ENCODE peak calls at places on chromosomes 11 and 22, in four cellular contexts. J, P, M and K are unnamed samples.

GRCh38 chr11:2548596-2548995 is 103.8 kb downstream of the KCNQ1 start:
- DNase-seq in J (no peak), P (no peak), M (no peak), K (no peak)

GRCh38 chr11:1335811-1336761 is 26.7 kb upstream of the TOLLIP start:
- DNase-seq in J (peak), P (no peak), M (peak), K (no peak)

GRCh38 chr11:17986007-17986710 is 26.7 kb downstream of the SERGEF start:
- DNase-seq in J (no peak), P (no peak), M (no peak), K (no peak)

GRCh38 chr22:49838771-49839717 is 11.4 kb upstream of the BRD1 start:
- DNase-seq in J (no peak), P (peak), M (no peak), K (peak)

GRCh38 chr11:87369888-87370287 is 332.2 kb downstream of the TMEM135 start:
- DNase-seq in J (no peak), P (no peak), M (no peak), K (no peak)

GRCh38 chr11:117410861-117411725 is 83.4 kb downstream of the CEP164 start:
- DNase-seq in J (no peak), P (no peak), M (no peak), K (no peak)

GRCh38 chr11:103988595-103988969 is 47.9 kb upstream of the DDI1 start:
- DNase-seq in J (no peak), P (no peak), M (no peak), K (no peak)

GRCh38 chr11:116927163-116927772 is 89.8 kb upstream of the APOA1 start:
- DNase-seq in J (no peak), P (no peak), M (no peak), K (no peak)

GRCh38 chr11:116887909-116888556 is 50.6 kb upstream of the APOA1 start:
- DNase-seq in J (no peak), P (no peak), M (no peak), K (no peak)

GRCh38 chr22:48692734-48693376 is 1134.8 kb downstream of the BRD1 start:
- DNase-seq in J (no peak), P (no peak), M (no peak), K (no peak)

GRCh38 chr11:89381094-89381493 is 110.1 kb downstream of the NOX4 start:
- DNase-seq in J (no peak), P (no peak), M (no peak), K (no peak)

GRCh38 chr11:6695377-6695776 is 12.2 kb upstream of the MRPL17 start:
- DNase-seq in J (no peak), P (no peak), M (no peak), K (no peak)

GRCh38 chr22:43293661-43294392 is 49.3 kb downstream of the SCUBE1 start:
- DNase-seq in J (peak), P (no peak), M (no peak), K (no peak)
- TF ChIP-seq POLR2AphosphoS5 in J (no peak), P (no peak), M (no peak), K (no peak)

GRCh38 chr11:67345949-67346819 is 7.2 kb downstream of the POLD4 start:
- DNase-seq in J (peak), P (peak), M (no peak), K (no peak)
- TF ChIP-seq SPI1 in J (no peak), P (no peak), M (no peak), K (no peak)

DNA sequence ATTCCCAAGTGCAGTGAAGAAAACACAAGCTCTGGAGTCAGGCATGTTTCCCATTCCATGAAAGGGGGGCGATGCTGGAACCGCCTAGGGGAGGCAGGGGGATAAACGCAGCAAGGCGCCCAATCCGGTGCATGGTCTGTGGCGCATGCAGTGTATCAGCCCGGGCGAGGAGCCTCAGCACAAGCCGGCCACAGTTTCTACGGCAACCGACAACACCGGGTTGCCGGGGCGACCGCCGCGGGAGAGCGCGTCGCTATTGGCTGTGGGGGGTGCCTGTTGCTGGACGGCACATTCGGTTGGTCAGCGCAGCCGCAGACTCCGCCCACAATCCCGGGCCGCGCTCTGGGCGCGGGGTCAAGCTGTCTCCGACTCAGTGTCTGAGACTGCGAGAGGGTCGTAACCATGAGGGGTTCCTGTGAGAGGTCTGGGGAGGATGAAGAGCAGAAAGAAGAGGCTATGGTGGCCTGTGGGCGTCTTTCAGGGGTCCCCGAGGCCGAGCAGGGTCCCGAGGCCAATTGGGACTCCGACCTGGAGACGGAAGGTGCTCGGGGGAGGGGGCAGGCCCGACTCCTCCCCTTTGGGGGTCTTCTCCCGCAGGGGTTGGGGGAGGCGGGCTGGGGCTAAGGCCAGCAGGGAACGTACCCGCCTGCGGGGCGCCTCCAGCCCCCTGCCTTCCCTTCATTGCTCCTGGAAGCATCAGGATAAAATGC is at the start of gene LRRC74B:
- DNase-seq in J (peak), P (peak), M (peak), K (peak)
- TF ChIP-seq POLR2AphosphoS5 in J (no peak), P (no peak), M (no peak), K (no peak)

DNA sequence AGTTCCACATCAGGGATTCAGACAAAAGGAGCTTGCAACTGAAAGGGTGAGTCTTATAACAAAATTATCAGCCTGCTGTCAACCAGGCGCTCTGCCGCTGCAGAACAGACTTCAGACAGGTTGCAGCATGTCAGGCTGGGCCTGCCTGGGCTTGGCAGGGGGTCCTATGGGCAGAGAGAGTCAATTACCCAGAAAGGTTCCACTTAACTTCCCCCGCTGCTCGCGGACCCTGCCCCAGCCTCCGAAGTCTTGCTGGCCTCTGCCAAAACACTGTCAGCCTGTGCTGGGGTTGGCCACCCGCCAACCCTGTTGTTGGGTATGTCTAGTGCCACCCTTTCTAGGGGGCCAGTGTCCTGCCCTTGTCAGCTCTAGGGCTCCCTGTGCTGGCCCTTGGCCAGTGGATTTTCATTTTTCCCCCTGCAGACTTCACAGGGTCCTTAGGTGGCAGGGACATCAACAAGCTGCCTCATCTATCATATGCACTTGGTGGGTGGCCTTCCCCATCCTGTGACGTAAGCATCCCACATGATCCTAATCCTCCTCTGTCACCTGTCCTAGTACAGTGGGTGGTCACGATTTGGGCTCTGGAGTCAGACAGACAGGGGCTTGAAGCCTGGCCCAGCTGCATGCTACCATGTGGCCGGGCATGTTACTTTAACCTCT is 166.5 kb upstream of the CADM1 start:
- DNase-seq in J (no peak), P (no peak), M (no peak), K (no peak)
- TF ChIP-seq SPI1 in J (no peak), P (no peak), M (no peak), K (no peak)

GRCh38 chr11:65148657-65149056 is 14.3 kb upstream of the SYVN1 start:
- DNase-seq in J (no peak), P (no peak), M (no peak), K (no peak)
- TF ChIP-seq POLR2AphosphoS5 in J (no peak), P (no peak), M (no peak), K (no peak)